ENCODE peak calls at places on chromosomes 6 and 20, in nine cellular contexts. One of them, this sample, is unnamed. For H3K27me3 and H3K36me3, the result is how much of the 10 kb centered on the place peaks cover.

GRCh38 chr20:31840906-31841816 is 4.2 kb downstream of the FOXS1 start:
- DNase-seq in SK-N-SH: no peak
- DNase-seq in GM06990: no peak
- DNase-seq in lung: no peak
- DNase-seq in psoas muscle: no peak
- DNase-seq in endodermal cell: no peak
- DNase-seq in stomach: no peak
- DNase-seq in CD8-positive, alpha-beta T cell: no peak
- DNase-seq in GM23248: peak
- DNase-seq in this sample: peak

GRCh38 chr6:150325093-150325772 is 43.6 kb upstream of the IYD start:
- DNase-seq in SK-N-SH: no peak
- DNase-seq in GM06990: no peak
- DNase-seq in lung: peak
- DNase-seq in psoas muscle: no peak
- DNase-seq in endodermal cell: no peak
- DNase-seq in stomach: peak
- DNase-seq in CD8-positive, alpha-beta T cell: no peak
- DNase-seq in GM23248: no peak
- DNase-seq in this sample: no peak

GRCh38 chr6:148999501-148999900 is 252.7 kb downstream of the UST start:
- DNase-seq in SK-N-SH: no peak
- DNase-seq in GM06990: no peak
- DNase-seq in lung: no peak
- DNase-seq in psoas muscle: no peak
- DNase-seq in endodermal cell: no peak
- DNase-seq in stomach: no peak
- DNase-seq in CD8-positive, alpha-beta T cell: no peak
- DNase-seq in GM23248: peak
- DNase-seq in this sample: no peak

GRCh38 chr6:110217255-110217654 is 37.0 kb downstream of the CDC40 start:
- DNase-seq in SK-N-SH: no peak
- DNase-seq in GM06990: no peak
- DNase-seq in lung: no peak
- DNase-seq in psoas muscle: no peak
- DNase-seq in endodermal cell: peak
- DNase-seq in stomach: no peak
- DNase-seq in CD8-positive, alpha-beta T cell: no peak
- DNase-seq in GM23248: peak
- DNase-seq in this sample: no peak

GRCh38 chr6:34459899-34460593 is 5.8 kb upstream of the PACSIN1 start:
- DNase-seq in SK-N-SH: peak
- DNase-seq in GM06990: no peak
- DNase-seq in lung: peak
- DNase-seq in psoas muscle: no peak
- DNase-seq in endodermal cell: peak
- DNase-seq in stomach: peak
- DNase-seq in CD8-positive, alpha-beta T cell: peak
- DNase-seq in GM23248: peak
- DNase-seq in this sample: peak

GRCh38 chr20:539848-540247 is 3.7 kb downstream of the CSNK2A1 start:
- DNase-seq in SK-N-SH: no peak
- DNase-seq in GM06990: no peak
- DNase-seq in lung: no peak
- DNase-seq in psoas muscle: no peak
- DNase-seq in endodermal cell: no peak
- DNase-seq in stomach: no peak
- DNase-seq in CD8-positive, alpha-beta T cell: no peak
- DNase-seq in GM23248: peak
- DNase-seq in this sample: peak

GRCh38 chr6:37005061-37005810 is at the start of gene FGD2:
- DNase-seq in SK-N-SH: no peak
- DNase-seq in GM06990: peak
- DNase-seq in lung: no peak
- DNase-seq in psoas muscle: no peak
- DNase-seq in endodermal cell: peak
- DNase-seq in stomach: no peak
- DNase-seq in CD8-positive, alpha-beta T cell: no peak
- DNase-seq in GM23248: no peak
- DNase-seq in this sample: peak

GRCh38 chr20:17832236-17832635 is 132.5 kb downstream of the BANF2 start:
- DNase-seq in SK-N-SH: no peak
- DNase-seq in GM06990: no peak
- DNase-seq in lung: no peak
- DNase-seq in psoas muscle: no peak
- DNase-seq in endodermal cell: no peak
- DNase-seq in stomach: no peak
- DNase-seq in CD8-positive, alpha-beta T cell: no peak
- DNase-seq in GM23248: peak
- DNase-seq in this sample: no peak

GRCh38 chr20:61883867-61884393 is 181.8 kb downstream of the TAF4 start:
- DNase-seq in SK-N-SH: no peak
- DNase-seq in GM06990: no peak
- DNase-seq in lung: no peak
- DNase-seq in psoas muscle: no peak
- DNase-seq in endodermal cell: no peak
- DNase-seq in stomach: no peak
- DNase-seq in CD8-positive, alpha-beta T cell: no peak
- DNase-seq in GM23248: no peak
- DNase-seq in this sample: no peak

GRCh38 chr20:61881416-61881815 is 184.3 kb downstream of the TAF4 start:
- DNase-seq in SK-N-SH: no peak
- DNase-seq in GM06990: no peak
- DNase-seq in lung: no peak
- DNase-seq in psoas muscle: no peak
- DNase-seq in endodermal cell: no peak
- DNase-seq in stomach: no peak
- DNase-seq in CD8-positive, alpha-beta T cell: no peak
- DNase-seq in GM23248: no peak
- DNase-seq in this sample: no peak

GRCh38 chr20:61884571-61885389 is 180.9 kb downstream of the TAF4 start:
- DNase-seq in SK-N-SH: no peak
- DNase-seq in GM06990: no peak
- DNase-seq in lung: no peak
- DNase-seq in psoas muscle: no peak
- DNase-seq in endodermal cell: no peak
- DNase-seq in stomach: no peak
- DNase-seq in CD8-positive, alpha-beta T cell: no peak
- DNase-seq in GM23248: no peak
- DNase-seq in this sample: no peak

GRCh38 chr20:61881861-61882260 is 183.8 kb downstream of the TAF4 start:
- DNase-seq in SK-N-SH: no peak
- DNase-seq in GM06990: no peak
- DNase-seq in lung: no peak
- DNase-seq in psoas muscle: no peak
- DNase-seq in endodermal cell: no peak
- DNase-seq in stomach: no peak
- DNase-seq in CD8-positive, alpha-beta T cell: no peak
- DNase-seq in GM23248: no peak
- DNase-seq in this sample: no peak

DNA sequence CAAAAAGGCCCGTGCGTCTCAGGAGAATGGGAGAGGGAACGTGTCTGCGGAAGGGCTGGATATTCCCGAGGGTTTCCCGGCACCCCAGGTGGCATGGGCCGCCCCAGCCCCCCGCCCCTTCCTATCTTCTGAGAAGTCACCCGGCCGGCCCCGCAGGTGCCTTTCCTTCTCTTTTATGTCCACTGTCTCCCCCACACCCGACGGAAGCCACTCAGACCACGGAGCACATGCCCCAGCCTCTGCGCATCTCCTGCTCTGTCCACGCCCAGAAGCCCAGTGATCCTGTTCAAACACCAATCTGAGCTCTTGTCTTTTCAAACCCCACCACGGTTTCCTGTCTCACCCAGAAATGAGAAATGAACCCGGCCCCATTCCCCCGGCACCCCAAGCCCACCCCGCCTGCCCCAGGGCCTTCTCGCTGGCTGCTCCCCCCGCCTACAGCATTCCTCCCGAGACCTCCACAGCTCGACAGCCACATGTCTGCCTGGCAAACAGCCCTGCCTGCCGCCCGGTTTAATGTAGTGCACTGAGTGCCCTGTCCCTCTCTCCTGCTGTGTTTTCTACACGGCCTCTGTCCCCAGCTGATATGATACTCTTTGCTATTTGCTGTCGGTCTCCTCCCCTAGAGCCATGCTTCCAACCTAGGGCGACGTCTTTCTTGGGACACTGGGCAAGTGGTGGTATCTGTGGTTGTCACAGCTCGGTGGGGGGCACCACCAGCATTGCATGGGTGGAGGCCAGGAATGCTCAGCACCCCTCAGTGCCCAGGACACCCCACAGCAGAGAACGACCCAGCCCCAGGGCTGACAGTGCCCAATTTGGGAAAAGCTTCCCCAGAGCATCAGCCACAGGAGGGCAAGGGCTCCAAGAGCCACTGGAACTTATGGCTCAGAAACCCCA is 182.7 kb downstream of the TAF4 start:
- DNase-seq in SK-N-SH: no peak
- DNase-seq in GM06990: no peak
- DNase-seq in lung: no peak
- DNase-seq in psoas muscle: peak
- DNase-seq in endodermal cell: no peak
- DNase-seq in stomach: no peak
- DNase-seq in CD8-positive, alpha-beta T cell: no peak
- DNase-seq in GM23248: no peak
- DNase-seq in this sample: no peak
- H3K4me3 ChIP-seq in SK-N-SH: no peak
- H3K4me3 ChIP-seq in GM06990: no peak
- H3K4me3 ChIP-seq in lung: no peak
- H3K4me3 ChIP-seq in psoas muscle: no peak
- H3K4me3 ChIP-seq in endodermal cell: no peak
- H3K4me3 ChIP-seq in stomach: no peak
- H3K4me3 ChIP-seq in CD8-positive, alpha-beta T cell: no peak
- H3K4me3 ChIP-seq in GM23248: no peak
- H3K4me3 ChIP-seq in this sample: no peak

GRCh38 chr20:19523191-19523590 is 234.9 kb upstream of the RIN2 start:
- DNase-seq in SK-N-SH: no peak
- DNase-seq in GM06990: no peak
- DNase-seq in lung: no peak
- DNase-seq in psoas muscle: no peak
- DNase-seq in endodermal cell: no peak
- DNase-seq in stomach: no peak
- DNase-seq in CD8-positive, alpha-beta T cell: no peak
- DNase-seq in GM23248: no peak
- DNase-seq in this sample: no peak

GRCh38 chr20:19520261-19520660 is 237.8 kb upstream of the RIN2 start:
- DNase-seq in SK-N-SH: no peak
- DNase-seq in GM06990: no peak
- DNase-seq in lung: no peak
- DNase-seq in psoas muscle: no peak
- DNase-seq in endodermal cell: no peak
- DNase-seq in stomach: no peak
- DNase-seq in CD8-positive, alpha-beta T cell: no peak
- DNase-seq in GM23248: no peak
- DNase-seq in this sample: no peak

GRCh38 chr20:19528286-19529030 is 229.6 kb upstream of the RIN2 start:
- DNase-seq in SK-N-SH: no peak
- DNase-seq in GM06990: no peak
- DNase-seq in lung: no peak
- DNase-seq in psoas muscle: no peak
- DNase-seq in endodermal cell: no peak
- DNase-seq in stomach: no peak
- DNase-seq in CD8-positive, alpha-beta T cell: no peak
- DNase-seq in GM23248: no peak
- DNase-seq in this sample: no peak

GRCh38 chr20:19522080-19522801 is 235.8 kb upstream of the RIN2 start:
- DNase-seq in SK-N-SH: no peak
- DNase-seq in GM06990: no peak
- DNase-seq in lung: no peak
- DNase-seq in psoas muscle: no peak
- DNase-seq in endodermal cell: no peak
- DNase-seq in stomach: no peak
- DNase-seq in CD8-positive, alpha-beta T cell: no peak
- DNase-seq in GM23248: no peak
- DNase-seq in this sample: no peak

DNA sequence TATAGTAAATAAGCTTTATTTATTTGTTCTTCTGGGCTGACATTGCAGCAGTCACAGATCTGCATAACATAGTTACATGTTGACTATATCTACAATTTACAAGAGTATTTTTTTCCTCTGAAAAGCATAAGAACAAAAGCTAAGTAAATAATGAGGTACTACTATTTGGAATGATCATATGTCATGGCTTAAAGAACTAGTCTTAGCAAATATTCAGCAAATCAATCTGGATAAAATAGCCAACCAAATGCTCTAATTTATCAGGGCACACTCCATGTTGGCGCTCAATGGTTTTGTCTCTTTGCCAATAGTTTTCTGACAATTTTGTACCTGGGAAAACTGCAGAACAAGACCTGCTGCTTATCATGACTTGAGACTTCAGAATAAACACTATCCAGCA is 233.4 kb upstream of the RIN2 start:
- DNase-seq in SK-N-SH: no peak
- DNase-seq in GM06990: no peak
- DNase-seq in lung: no peak
- DNase-seq in psoas muscle: no peak
- DNase-seq in endodermal cell: no peak
- DNase-seq in stomach: no peak
- DNase-seq in CD8-positive, alpha-beta T cell: no peak
- DNase-seq in GM23248: no peak
- DNase-seq in this sample: no peak
- H3K27me3 ChIP-seq in SK-N-SH: under half
- H3K27me3 ChIP-seq in GM06990: under half
- H3K27me3 ChIP-seq in lung: under half
- H3K27me3 ChIP-seq in psoas muscle: under half
- H3K27me3 ChIP-seq in endodermal cell: under half
- H3K27me3 ChIP-seq in stomach: under half
- H3K27me3 ChIP-seq in CD8-positive, alpha-beta T cell: under half
- H3K27me3 ChIP-seq in GM23248: under half
- H3K27me3 ChIP-seq in this sample: under half

GRCh38 chr6:135038335-135038734 is 16.3 kb downstream of the HBS1L start:
- DNase-seq in SK-N-SH: no peak
- DNase-seq in GM06990: no peak
- DNase-seq in lung: no peak
- DNase-seq in psoas muscle: no peak
- DNase-seq in endodermal cell: no peak
- DNase-seq in stomach: no peak
- DNase-seq in CD8-positive, alpha-beta T cell: no peak
- DNase-seq in GM23248: no peak
- DNase-seq in this sample: no peak

GRCh38 chr6:135036731-135037420 is 17.7 kb downstream of the HBS1L start:
- DNase-seq in SK-N-SH: no peak
- DNase-seq in GM06990: no peak
- DNase-seq in lung: no peak
- DNase-seq in psoas muscle: no peak
- DNase-seq in endodermal cell: no peak
- DNase-seq in stomach: no peak
- DNase-seq in CD8-positive, alpha-beta T cell: no peak
- DNase-seq in GM23248: no peak
- DNase-seq in this sample: no peak

GRCh38 chr6:135033238-135033637 is 21.4 kb downstream of the HBS1L start:
- DNase-seq in SK-N-SH: no peak
- DNase-seq in GM06990: no peak
- DNase-seq in lung: no peak
- DNase-seq in psoas muscle: no peak
- DNase-seq in endodermal cell: no peak
- DNase-seq in stomach: no peak
- DNase-seq in CD8-positive, alpha-beta T cell: no peak
- DNase-seq in GM23248: no peak
- DNase-seq in this sample: no peak

GRCh38 chr6:135043364-135043763 is 11.3 kb downstream of the HBS1L start:
- DNase-seq in SK-N-SH: no peak
- DNase-seq in GM06990: no peak
- DNase-seq in lung: no peak
- DNase-seq in psoas muscle: no peak
- DNase-seq in endodermal cell: no peak
- DNase-seq in stomach: no peak
- DNase-seq in CD8-positive, alpha-beta T cell: no peak
- DNase-seq in GM23248: no peak
- DNase-seq in this sample: no peak

GRCh38 chr6:135037541-135037940 is 17.1 kb downstream of the HBS1L start:
- DNase-seq in SK-N-SH: no peak
- DNase-seq in GM06990: no peak
- DNase-seq in lung: no peak
- DNase-seq in psoas muscle: no peak
- DNase-seq in endodermal cell: no peak
- DNase-seq in stomach: no peak
- DNase-seq in CD8-positive, alpha-beta T cell: no peak
- DNase-seq in GM23248: no peak
- DNase-seq in this sample: no peak
- H3K36me3 ChIP-seq in SK-N-SH: under half
- H3K36me3 ChIP-seq in GM06990: under half
- H3K36me3 ChIP-seq in lung: under half
- H3K36me3 ChIP-seq in psoas muscle: under half
- H3K36me3 ChIP-seq in endodermal cell: half or more
- H3K36me3 ChIP-seq in stomach: half or more
- H3K36me3 ChIP-seq in CD8-positive, alpha-beta T cell: under half
- H3K36me3 ChIP-seq in GM23248: under half
- H3K36me3 ChIP-seq in this sample: under half

GRCh38 chr20:57707320-57707719 is 2.5 kb downstream of the PMEPA1 start:
- DNase-seq in SK-N-SH: no peak
- DNase-seq in GM06990: no peak
- DNase-seq in lung: no peak
- DNase-seq in psoas muscle: no peak
- DNase-seq in endodermal cell: no peak
- DNase-seq in stomach: no peak
- DNase-seq in CD8-positive, alpha-beta T cell: no peak
- DNase-seq in GM23248: no peak
- DNase-seq in this sample: peak
- H3K4me3 ChIP-seq in SK-N-SH: peak
- H3K4me3 ChIP-seq in GM06990: no peak
- H3K4me3 ChIP-seq in lung: no peak
- H3K4me3 ChIP-seq in psoas muscle: peak
- H3K4me3 ChIP-seq in endodermal cell: peak
- H3K4me3 ChIP-seq in stomach: peak
- H3K4me3 ChIP-seq in CD8-positive, alpha-beta T cell: no peak
- H3K4me3 ChIP-seq in GM23248: peak
- H3K4me3 ChIP-seq in this sample: peak

This sample was measured in H7.